ENCODE peak calls at places on chromosomes 6 and 20, in seven cellular contexts. S is upper lobe of right lung; J is neural progenitor cell; O is CD8-positive, alpha-beta memory T cell; W is CD8-positive, alpha-beta T cell; Z is ovary; T is breast epithelium. M is an unnamed sample. For H3K4me1, the result is how much of the 10 kb centered on the place peaks cover.

GRCh38 chr6:14612016-14612415 is 494.4 kb downstream of the CD83 start:
- DNase-seq in S (no peak), J (no peak), O (no peak), W (no peak), Z (no peak), T (no peak), M (no peak)

GRCh38 chr20:40262219-40262618 is 426.8 kb downstream of the MAFB start:
- DNase-seq in S (no peak), J (no peak), O (no peak), W (no peak), Z (no peak), T (no peak), M (no peak)

GRCh38 chr20:54464003-54464402 is 11.4 kb upstream of the DOK5 start:
- DNase-seq in S (no peak), J (no peak), O (no peak), W (no peak), Z (no peak), T (no peak), M (no peak)

GRCh38 chr6:159279790-159280277 is 110.6 kb downstream of the FNDC1 start:
- DNase-seq in S (no peak), J (no peak), O (no peak), W (no peak), Z (no peak), T (no peak), M (no peak)

GRCh38 chr20:53040678-53041674 is 68.8 kb downstream of the TSHZ2 start:
- DNase-seq in S (no peak), J (no peak), O (no peak), W (no peak), Z (peak), T (peak), M (no peak)

GRCh38 chr20:63635431-63636141 is 8.7 kb upstream of the GMEB2 start:
- DNase-seq in S (peak), J (no peak), O (peak), W (peak), Z (no peak), T (no peak), M (no peak)

GRCh38 chr6:151239603-151240035 is at the start of gene AKAP12:
- DNase-seq in S (no peak), J (peak), O (no peak), W (no peak), Z (peak), T (no peak), M (peak)

GRCh38 chr6:40999498-41000070 is 39.4 kb downstream of the UNC5CL start:
- DNase-seq in S (no peak), J (peak), O (no peak), W (no peak), Z (peak), T (peak), M (peak)

GRCh38 chr6:87473419-87473903 is 687 bp downstream of the SLC35A1 start:
- DNase-seq in S (no peak), J (peak), O (no peak), W (peak), Z (no peak), T (no peak), M (no peak)

GRCh38 chr6:31041372-31041974 is 31.2 kb downstream of the MUC22 start:
- DNase-seq in S (no peak), J (peak), O (no peak), W (no peak), Z (no peak), T (no peak), M (no peak)

GRCh38 chr6:113632220-113632864 is 224.8 kb upstream of the MARCKS start:
- DNase-seq in S (no peak), J (no peak), O (no peak), W (no peak), Z (no peak), T (peak), M (no peak)

GRCh38 chr20:7851031-7851490 is 89.2 kb downstream of the HAO1 start:
- DNase-seq in S (no peak), J (no peak), O (no peak), W (no peak), Z (no peak), T (no peak), M (no peak)

GRCh38 chr6:157613011-157613522 is 210.0 kb upstream of the SNX9 start:
- DNase-seq in S (no peak), J (no peak), O (no peak), W (no peak), Z (no peak), T (no peak), M (no peak)

GRCh38 chr6:165883851-165884640 is 221.0 kb upstream of the PDE10A start:
- DNase-seq in S (no peak), J (no peak), O (no peak), W (no peak), Z (no peak), T (no peak), M (no peak)

GRCh38 chr20:3172933-3173581 is at the start of gene LZTS3:
- DNase-seq in S (peak), J (peak), O (peak), W (peak), Z (peak), T (peak), M (peak)

GRCh38 chr6:100599088-100599770 is 134.5 kb upstream of the SIM1 start:
- DNase-seq in S (no peak), J (no peak), O (no peak), W (no peak), Z (no peak), T (no peak), M (no peak)

GRCh38 chr6:7201732-7202541 is 94.2 kb downstream of the RREB1 start:
- DNase-seq in S (peak), J (no peak), O (no peak), W (no peak), Z (no peak), T (no peak), M (no peak)

GRCh38 chr6:1380625-1381396 is 8.6 kb upstream of the FOXF2 start:
- DNase-seq in S (no peak), J (peak), O (no peak), W (no peak), Z (no peak), T (no peak), M (no peak)

GRCh38 chr6:124535746-124536145 is 426.5 kb upstream of the RNF217 start:
- DNase-seq in S (no peak), J (no peak), O (no peak), W (no peak), Z (no peak), T (no peak), M (no peak)

GRCh38 chr6:120005292-120005976 is 655.9 kb upstream of the MAN1A1 start:
- DNase-seq in S (no peak), J (no peak), O (no peak), W (no peak), Z (no peak), T (no peak), M (no peak)

GRCh38 chr6:77461796-77462195 is 1.5 kb downstream of the HTR1B start:
- DNase-seq in S (no peak), J (no peak), O (no peak), W (no peak), Z (no peak), T (no peak), M (no peak)

GRCh38 chr6:137202078-137202477 is 17.1 kb downstream of the IFNGR1 start:
- DNase-seq in S (no peak), J (no peak), O (no peak), W (no peak), Z (no peak), T (no peak), M (no peak)

GRCh38 chr20:59032023-59032712 is at the start of gene ATP5F1E:
- DNase-seq in S (peak), J (peak), O (peak), W (peak), Z (peak), T (peak), M (peak)

GRCh38 chr6:3284436-3284876 is 25.7 kb downstream of the PSMG4 start:
- DNase-seq in S (peak), J (no peak), O (no peak), W (no peak), Z (peak), T (no peak), M (no peak)

GRCh38 chr6:119344306-119344705 is 5.3 kb downstream of the MAN1A1 start:
- DNase-seq in S (no peak), J (no peak), O (no peak), W (no peak), Z (no peak), T (no peak), M (no peak)

GRCh38 chr20:44570369-44570768 is 12.0 kb upstream of the PKIG start:
- DNase-seq in S (no peak), J (no peak), O (no peak), W (no peak), Z (no peak), T (no peak), M (no peak)

GRCh38 chr6:32128751-32129296 is 778 bp upstream of the ATF6B start:
- DNase-seq in S (no peak), J (no peak), O (no peak), W (no peak), Z (peak), T (no peak), M (no peak)

DNA sequence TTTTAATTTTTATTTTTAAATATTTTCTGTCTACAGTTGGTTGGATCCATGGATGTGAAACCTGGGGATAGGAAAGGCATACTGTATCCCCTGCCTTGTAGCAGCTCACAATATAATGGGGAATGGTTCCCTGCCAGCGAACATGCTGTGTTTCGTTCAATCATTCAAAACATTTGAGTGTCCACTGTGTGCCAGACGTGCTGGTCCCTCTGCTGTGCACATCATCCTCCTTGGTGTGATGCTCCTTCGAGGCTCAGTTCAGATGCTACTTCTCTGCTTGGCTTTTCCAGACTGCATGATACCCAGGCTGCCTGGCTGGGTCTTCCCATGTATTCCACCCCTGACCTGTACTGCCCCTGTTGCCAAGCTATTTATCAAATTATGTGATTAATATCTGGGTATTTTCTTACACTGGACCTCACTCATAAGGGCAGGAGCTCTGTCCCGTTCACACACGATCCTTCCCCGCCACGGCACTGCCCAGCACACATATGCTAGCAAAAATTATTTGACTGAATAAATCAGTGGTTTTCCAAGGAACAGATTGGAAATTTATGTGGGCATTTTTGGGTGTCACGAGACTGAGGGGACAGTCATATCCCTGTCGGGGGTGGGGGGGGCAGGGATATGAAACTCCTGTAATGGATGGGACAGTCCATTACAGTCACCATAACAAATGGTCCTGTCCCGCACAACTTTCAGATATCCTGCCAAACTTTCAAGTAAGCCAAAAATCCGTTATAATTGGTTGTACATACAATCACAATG is 4.9 kb downstream of the SDCBP2 start:
- DNase-seq in S (no peak), J (no peak), O (no peak), W (no peak), Z (no peak), T (no peak), M (no peak)
- H3K4me1 ChIP-seq in S (under half), J (under half), O (under half), W (under half), Z (under half), T (under half), M (under half)

DNA sequence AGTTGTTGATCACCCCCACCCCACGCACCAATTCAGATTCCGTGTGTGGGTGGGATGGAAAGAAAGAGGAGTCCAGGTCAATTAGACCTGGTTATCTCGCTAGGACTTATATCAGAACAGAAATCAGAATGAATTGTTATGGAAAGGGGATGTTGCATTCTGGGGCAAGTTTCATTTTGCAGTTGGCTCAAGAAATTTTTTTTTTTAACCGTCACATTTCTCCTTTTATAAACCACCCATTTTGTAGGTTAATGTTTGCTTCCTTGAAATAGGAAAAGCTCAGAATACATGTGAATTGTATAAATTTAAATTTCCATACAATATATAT is 46.9 kb upstream of the SUPT3H start:
- DNase-seq in S (no peak), J (no peak), O (no peak), W (no peak), Z (no peak), T (no peak), M (no peak)
- H3K4me3 ChIP-seq in S (peak), J (no peak), O (no peak), W (no peak), Z (no peak), T (peak), M (no peak)

DNA sequence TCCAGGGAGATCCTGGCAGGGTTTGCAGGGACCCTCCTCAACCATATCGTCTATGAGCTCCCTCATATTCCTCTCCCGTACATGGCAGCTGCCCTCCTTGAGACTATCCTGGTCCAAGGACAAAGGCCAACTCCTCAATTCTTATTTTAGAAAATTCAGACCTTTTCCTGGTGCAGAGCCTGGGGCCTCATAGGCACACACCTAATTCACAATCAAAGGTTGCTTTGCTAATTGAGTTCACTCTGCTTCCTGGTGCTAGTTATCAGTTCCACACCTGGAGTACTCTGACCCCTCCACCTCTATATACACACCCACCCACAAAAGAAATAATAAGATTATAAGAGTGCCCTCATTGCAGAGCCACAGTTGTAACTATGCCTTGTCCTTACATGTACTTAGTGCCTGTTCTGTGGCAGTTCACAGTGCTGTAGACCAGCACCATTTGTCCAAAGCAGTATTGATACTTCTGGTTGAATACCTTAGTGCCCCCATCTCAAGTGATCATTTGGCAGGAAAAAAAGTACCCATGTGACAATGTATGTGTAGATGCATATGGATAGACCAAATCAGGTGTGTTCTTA is 38.7 kb downstream of the GSS start:
- DNase-seq in S (no peak), J (no peak), O (no peak), W (no peak), Z (no peak), T (no peak), M (no peak)
- H3K4me1 ChIP-seq in S (under half), J (under half), O (under half), W (under half), Z (under half), T (under half), M (under half)

GRCh38 chr6:26156105-26156849 is 69.0 kb downstream of the HFE start:
- DNase-seq in S (peak), J (peak), O (peak), W (peak), Z (peak), T (peak), M (peak)
- H3K4me3 ChIP-seq in S (peak), J (peak), O (peak), W (peak), Z (peak), T (peak), M (peak)

DNA sequence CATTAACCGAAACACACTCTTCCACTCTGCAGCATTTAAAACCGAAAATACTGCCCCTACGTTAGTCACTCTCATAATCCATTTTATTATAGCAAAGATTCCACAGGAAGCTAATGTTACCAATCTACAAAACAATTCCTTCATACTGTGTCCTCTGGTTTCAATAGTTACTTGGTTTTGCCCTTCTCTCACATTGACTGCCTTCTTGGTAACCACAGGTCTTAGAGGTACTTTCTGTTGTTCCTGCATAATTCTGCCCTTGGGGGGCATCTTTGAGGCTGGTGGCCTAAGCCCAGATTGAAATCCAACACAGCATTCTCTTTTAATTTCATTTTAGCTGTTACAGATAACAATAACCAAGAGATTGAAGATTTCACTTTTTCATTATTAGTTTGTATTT is 9.8 kb upstream of the DCBLD1 start:
- DNase-seq in S (no peak), J (no peak), O (no peak), W (no peak), Z (no peak), T (no peak), M (no peak)
- H3K4me1 ChIP-seq in S (under half), J (under half), O (under half), W (under half), Z (under half), T (under half), M (under half)

GRCh38 chr20:35171753-35172433 is at the start of gene PROCR:
- DNase-seq in S (peak), J (peak), O (peak), W (no peak), Z (peak), T (peak), M (peak)
- H3K4me3 ChIP-seq in S (peak), J (peak), O (peak), W (peak), Z (peak), T (peak), M (peak)

DNA sequence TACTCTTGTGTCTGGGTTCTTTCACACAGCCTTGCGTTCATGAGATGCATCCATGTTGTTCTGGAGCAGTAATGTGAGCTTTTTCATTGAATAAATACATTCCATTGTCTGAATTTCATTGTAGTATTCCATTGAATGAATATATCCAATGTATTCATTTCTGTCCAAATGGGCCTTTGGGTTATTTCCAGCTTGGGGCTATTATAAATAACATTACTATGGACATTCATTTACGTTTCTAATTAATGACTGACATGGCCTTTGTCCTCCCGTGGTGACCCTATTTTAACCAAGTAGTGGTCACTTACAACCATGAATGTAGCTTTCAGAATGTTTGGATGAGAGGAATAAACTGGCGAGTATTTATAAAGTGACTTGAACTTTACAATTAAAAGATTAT is 30.1 kb upstream of the NAA20 start:
- DNase-seq in S (no peak), J (no peak), O (no peak), W (no peak), Z (no peak), T (no peak), M (no peak)
- H3K4me1 ChIP-seq in S (under half), J (under half), O (under half), W (under half), Z (under half), T (under half), M (under half)

DNA sequence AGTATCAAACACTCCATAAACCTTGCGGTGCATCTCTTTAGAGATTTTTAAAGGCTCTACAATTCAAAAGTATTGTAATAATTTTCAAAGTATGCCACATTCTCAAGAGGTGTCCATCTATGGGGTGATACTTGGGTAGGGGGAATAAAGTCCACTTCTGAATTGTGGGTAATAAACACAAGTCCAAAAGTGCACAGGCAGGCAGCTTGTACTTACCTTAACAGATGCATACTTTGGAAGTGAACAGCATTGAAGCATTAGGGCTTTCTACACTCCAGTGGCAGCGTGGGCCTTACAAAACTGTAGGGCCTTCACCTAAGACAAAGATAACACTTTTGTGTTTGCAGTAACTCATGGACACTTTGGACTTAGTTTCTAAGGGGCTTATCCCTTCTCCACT is 58.6 kb downstream of the AIG1 start:
- DNase-seq in S (no peak), J (no peak), O (no peak), W (no peak), Z (no peak), T (no peak), M (no peak)
- H3K4me3 ChIP-seq in S (no peak), J (no peak), O (no peak), W (no peak), Z (no peak), T (no peak), M (no peak)

GRCh38 chr20:24633026-24633425 is 163.6 kb downstream of the SYNDIG1 start:
- DNase-seq in S (no peak), J (no peak), O (no peak), W (no peak), Z (no peak), T (peak), M (no peak)
- H3K4me1 ChIP-seq in S (under half), J (under half), O (under half), W (under half), Z (under half), T (under half), M (under half)

M was measured in NT2/D1.